ENCODE peak calls at places on chromosome X, in ten cellular contexts. One of them, this sample, is unnamed.

GRCh38 chrX:101009086-101009485 is 39.6 kb downstream of the ARL13A start:
- DNase-seq in mammary epithelial cell: no peak
- DNase-seq in tibial nerve: no peak
- DNase-seq in RWPE2: no peak
- DNase-seq in fibroblast of the aortic adventitia: peak; percentile 2
- DNase-seq in fibroblast of lung: peak; percentile 16
- DNase-seq in heart left ventricle: no peak
- DNase-seq in AG04450: no peak
- DNase-seq in fibroblast of mammary gland: peak; percentile 28
- DNase-seq in left ventricle myocardium inferior: no peak
- DNase-seq in this sample: peak; percentile 29

GRCh38 chrX:100643943-100644587 is at the start of gene SRPX2:
- DNase-seq in fibroblast of mammary gland: peak; percentile 92
- DNase-seq in fibroblast of lung: peak; percentile 91
- DNase-seq in tibial nerve: peak; percentile 60
- DNase-seq in left ventricle myocardium inferior: peak; percentile 21
- DNase-seq in RWPE2: peak; percentile 68
- DNase-seq in fibroblast of the aortic adventitia: peak; percentile 90
- DNase-seq in AG04450: peak; percentile 74
- DNase-seq in mammary epithelial cell: peak; percentile 80
- DNase-seq in heart left ventricle: peak; percentile 17
- DNase-seq in this sample: peak; percentile 81

GRCh38 chrX:97158270-97158669 is 274.6 kb downstream of the RPA4 start:
- DNase-seq in mammary epithelial cell: no peak
- DNase-seq in fibroblast of mammary gland: peak; percentile 14
- DNase-seq in fibroblast of the aortic adventitia: no peak
- DNase-seq in left ventricle myocardium inferior: no peak
- DNase-seq in fibroblast of lung: peak; percentile 5
- DNase-seq in RWPE2: no peak
- DNase-seq in tibial nerve: no peak
- DNase-seq in heart left ventricle: no peak
- DNase-seq in AG04450: no peak
- DNase-seq in this sample: no peak

GRCh38 chrX:129831486-129831885 is 12.2 kb downstream of the ZDHHC9 start:
- DNase-seq in mammary epithelial cell: no peak
- DNase-seq in fibroblast of the aortic adventitia: no peak
- DNase-seq in RWPE2: no peak
- DNase-seq in left ventricle myocardium inferior: peak; percentile 38
- DNase-seq in fibroblast of lung: no peak
- DNase-seq in heart left ventricle: peak; percentile 26
- DNase-seq in AG04450: no peak
- DNase-seq in fibroblast of mammary gland: no peak
- DNase-seq in tibial nerve: peak; percentile 19
- DNase-seq in this sample: peak; percentile 13

GRCh38 chrX:13272426-13272825 is 47.4 kb downstream of the ATXN3L start:
- DNase-seq in heart left ventricle: no peak
- DNase-seq in fibroblast of the aortic adventitia: no peak
- DNase-seq in fibroblast of lung: no peak
- DNase-seq in RWPE2: no peak
- DNase-seq in tibial nerve: no peak
- DNase-seq in mammary epithelial cell: no peak
- DNase-seq in AG04450: no peak
- DNase-seq in fibroblast of mammary gland: no peak
- DNase-seq in left ventricle myocardium inferior: no peak
- DNase-seq in this sample: no peak

GRCh38 chrX:45788941-45789348 is 588.3 kb upstream of the DIPK2B start:
- DNase-seq in tibial nerve: no peak
- DNase-seq in AG04450: no peak
- DNase-seq in RWPE2: peak; percentile 59
- DNase-seq in heart left ventricle: peak; percentile 62
- DNase-seq in fibroblast of the aortic adventitia: peak; percentile 55
- DNase-seq in left ventricle myocardium inferior: peak; percentile 31
- DNase-seq in fibroblast of lung: peak; percentile 77
- DNase-seq in fibroblast of mammary gland: peak; percentile 78
- DNase-seq in mammary epithelial cell: peak; percentile 45
- DNase-seq in this sample: peak; percentile 39

GRCh38 chrX:26783512-26784225 is 567.7 kb downstream of the MAGEB5 start:
- DNase-seq in mammary epithelial cell: peak; percentile 5
- DNase-seq in tibial nerve: no peak
- DNase-seq in fibroblast of lung: peak; percentile 2
- DNase-seq in AG04450: no peak
- DNase-seq in RWPE2: no peak
- DNase-seq in fibroblast of the aortic adventitia: peak; percentile 30
- DNase-seq in heart left ventricle: no peak
- DNase-seq in fibroblast of mammary gland: peak; percentile 27
- DNase-seq in left ventricle myocardium inferior: no peak
- DNase-seq in this sample: peak; percentile 8

GRCh38 chrX:24026403-24026801 is 584 bp downstream of the KLHL15 start:
- DNase-seq in heart left ventricle: no peak
- DNase-seq in AG04450: no peak
- DNase-seq in fibroblast of lung: no peak
- DNase-seq in tibial nerve: no peak
- DNase-seq in RWPE2: no peak
- DNase-seq in mammary epithelial cell: no peak
- DNase-seq in fibroblast of the aortic adventitia: peak; percentile 37
- DNase-seq in left ventricle myocardium inferior: no peak
- DNase-seq in fibroblast of mammary gland: peak; percentile 26
- DNase-seq in this sample: peak; percentile 37

GRCh38 chrX:74133156-74133796 is 170.7 kb upstream of the ZCCHC13 start:
- DNase-seq in tibial nerve: peak; percentile 17
- DNase-seq in fibroblast of lung: peak; percentile 64
- DNase-seq in mammary epithelial cell: peak; percentile 40
- DNase-seq in left ventricle myocardium inferior: no peak
- DNase-seq in AG04450: peak; percentile 18
- DNase-seq in RWPE2: no peak
- DNase-seq in fibroblast of mammary gland: peak; percentile 75
- DNase-seq in heart left ventricle: no peak
- DNase-seq in fibroblast of the aortic adventitia: peak; percentile 88
- DNase-seq in this sample: peak; percentile 28

GRCh38 chrX:151359931-151360871 is 36.8 kb upstream of the VMA21 start:
- DNase-seq in mammary epithelial cell: peak; percentile 2
- DNase-seq in tibial nerve: no peak
- DNase-seq in fibroblast of mammary gland: no peak
- DNase-seq in heart left ventricle: no peak
- DNase-seq in fibroblast of lung: no peak
- DNase-seq in AG04450: no peak
- DNase-seq in RWPE2: no peak
- DNase-seq in fibroblast of the aortic adventitia: peak; percentile 2
- DNase-seq in left ventricle myocardium inferior: no peak
- DNase-seq in this sample: no peak

GRCh38 chrX:119194631-119195030 is 41.5 kb upstream of the PGRMC1 start:
- DNase-seq in fibroblast of the aortic adventitia: peak; percentile 40
- DNase-seq in fibroblast of mammary gland: peak; percentile 58
- DNase-seq in mammary epithelial cell: no peak
- DNase-seq in tibial nerve: no peak
- DNase-seq in fibroblast of lung: peak; percentile 13
- DNase-seq in heart left ventricle: no peak
- DNase-seq in left ventricle myocardium inferior: no peak
- DNase-seq in RWPE2: no peak
- DNase-seq in AG04450: no peak
- DNase-seq in this sample: no peak

GRCh38 chrX:152642931-152643525 is 5.3 kb downstream of the GABRQ start:
- DNase-seq in fibroblast of lung: no peak
- DNase-seq in mammary epithelial cell: no peak
- DNase-seq in AG04450: no peak
- DNase-seq in left ventricle myocardium inferior: no peak
- DNase-seq in fibroblast of mammary gland: no peak
- DNase-seq in tibial nerve: no peak
- DNase-seq in RWPE2: no peak
- DNase-seq in fibroblast of the aortic adventitia: peak; percentile 2
- DNase-seq in heart left ventricle: no peak
- DNase-seq in this sample: peak; percentile 1

GRCh38 chrX:64398088-64398487 is 2.8 kb upstream of the MTMR8 start:
- DNase-seq in left ventricle myocardium inferior: no peak
- DNase-seq in tibial nerve: no peak
- DNase-seq in RWPE2: no peak
- DNase-seq in mammary epithelial cell: no peak
- DNase-seq in heart left ventricle: no peak
- DNase-seq in fibroblast of lung: no peak
- DNase-seq in fibroblast of the aortic adventitia: no peak
- DNase-seq in AG04450: no peak
- DNase-seq in fibroblast of mammary gland: no peak
- DNase-seq in this sample: no peak

GRCh38 chrX:153600032-153600373 is 1.1 kb upstream of the CCNQ start:
- DNase-seq in left ventricle myocardium inferior: no peak
- DNase-seq in AG04450: no peak
- DNase-seq in fibroblast of lung: no peak
- DNase-seq in heart left ventricle: no peak
- DNase-seq in tibial nerve: no peak
- DNase-seq in RWPE2: no peak
- DNase-seq in fibroblast of the aortic adventitia: peak; percentile 9
- DNase-seq in fibroblast of mammary gland: no peak
- DNase-seq in mammary epithelial cell: peak; percentile 12
- DNase-seq in this sample: peak; percentile 30

GRCh38 chrX:139831017-139831416 is 101.8 kb downstream of the ATP11C start:
- DNase-seq in AG04450: no peak
- DNase-seq in heart left ventricle: no peak
- DNase-seq in mammary epithelial cell: no peak
- DNase-seq in tibial nerve: no peak
- DNase-seq in left ventricle myocardium inferior: no peak
- DNase-seq in fibroblast of lung: no peak
- DNase-seq in RWPE2: no peak
- DNase-seq in fibroblast of the aortic adventitia: no peak
- DNase-seq in fibroblast of mammary gland: no peak
- DNase-seq in this sample: no peak

GRCh38 chrX:139834879-139835278 is 98.0 kb downstream of the ATP11C start:
- DNase-seq in tibial nerve: no peak
- DNase-seq in RWPE2: no peak
- DNase-seq in fibroblast of mammary gland: no peak
- DNase-seq in left ventricle myocardium inferior: no peak
- DNase-seq in heart left ventricle: no peak
- DNase-seq in fibroblast of the aortic adventitia: peak; percentile 36
- DNase-seq in AG04450: no peak
- DNase-seq in fibroblast of lung: no peak
- DNase-seq in mammary epithelial cell: no peak
- DNase-seq in this sample: no peak

GRCh38 chrX:139828830-139829229 is 104.0 kb downstream of the ATP11C start:
- DNase-seq in tibial nerve: no peak
- DNase-seq in fibroblast of mammary gland: no peak
- DNase-seq in heart left ventricle: no peak
- DNase-seq in fibroblast of lung: no peak
- DNase-seq in left ventricle myocardium inferior: no peak
- DNase-seq in mammary epithelial cell: no peak
- DNase-seq in fibroblast of the aortic adventitia: no peak
- DNase-seq in RWPE2: no peak
- DNase-seq in AG04450: no peak
- DNase-seq in this sample: no peak

GRCh38 chrX:139832728-139833309 is 100.0 kb downstream of the ATP11C start:
- DNase-seq in fibroblast of the aortic adventitia: peak; percentile 57
- DNase-seq in RWPE2: no peak
- DNase-seq in AG04450: no peak
- DNase-seq in left ventricle myocardium inferior: no peak
- DNase-seq in mammary epithelial cell: no peak
- DNase-seq in fibroblast of lung: no peak
- DNase-seq in heart left ventricle: no peak
- DNase-seq in tibial nerve: no peak
- DNase-seq in fibroblast of mammary gland: no peak
- DNase-seq in this sample: no peak

GRCh38 chrX:139831689-139832456 is 101.0 kb downstream of the ATP11C start:
- DNase-seq in fibroblast of mammary gland: peak; percentile 75
- DNase-seq in fibroblast of the aortic adventitia: peak; percentile 83
- DNase-seq in AG04450: peak; percentile 18
- DNase-seq in mammary epithelial cell: peak; percentile 15
- DNase-seq in fibroblast of lung: peak; percentile 59
- DNase-seq in left ventricle myocardium inferior: no peak
- DNase-seq in heart left ventricle: peak; percentile 13
- DNase-seq in tibial nerve: peak; percentile 33
- DNase-seq in RWPE2: no peak
- DNase-seq in this sample: peak; percentile 52
- TF ChIP-seq CTCF in fibroblast of mammary gland: no peak
- TF ChIP-seq CTCF in fibroblast of the aortic adventitia: peak; percentile 5
- TF ChIP-seq CTCF in AG04450: no peak
- TF ChIP-seq CTCF in mammary epithelial cell: no peak
- TF ChIP-seq CTCF in fibroblast of lung: peak; percentile 7
- TF ChIP-seq CTCF in left ventricle myocardium inferior: no peak
- TF ChIP-seq CTCF in heart left ventricle: no peak
- TF ChIP-seq CTCF in tibial nerve: no peak
- TF ChIP-seq CTCF in RWPE2: no peak
- TF ChIP-seq CTCF in this sample: no peak

GRCh38 chrX:8636442-8636841 is 95.5 kb downstream of the ANOS1 start:
- DNase-seq in fibroblast of the aortic adventitia: no peak
- DNase-seq in fibroblast of mammary gland: no peak
- DNase-seq in tibial nerve: no peak
- DNase-seq in heart left ventricle: no peak
- DNase-seq in left ventricle myocardium inferior: no peak
- DNase-seq in RWPE2: no peak
- DNase-seq in AG04450: no peak
- DNase-seq in fibroblast of lung: no peak
- DNase-seq in mammary epithelial cell: no peak
- DNase-seq in this sample: no peak
- H3K4me3 ChIP-seq in fibroblast of the aortic adventitia: no peak overlapping the region
- H3K4me3 ChIP-seq in fibroblast of mammary gland: no peak overlapping the region
- H3K4me3 ChIP-seq in tibial nerve: no peak overlapping the region
- H3K4me3 ChIP-seq in heart left ventricle: no peak overlapping the region
- H3K4me3 ChIP-seq in left ventricle myocardium inferior: no peak overlapping the region
- H3K4me3 ChIP-seq in RWPE2: no peak overlapping the region
- H3K4me3 ChIP-seq in AG04450: no peak overlapping the region
- H3K4me3 ChIP-seq in fibroblast of lung: no peak overlapping the region
- H3K4me3 ChIP-seq in mammary epithelial cell: no peak overlapping the region
- H3K4me3 ChIP-seq in this sample: no peak overlapping the region

DNA sequence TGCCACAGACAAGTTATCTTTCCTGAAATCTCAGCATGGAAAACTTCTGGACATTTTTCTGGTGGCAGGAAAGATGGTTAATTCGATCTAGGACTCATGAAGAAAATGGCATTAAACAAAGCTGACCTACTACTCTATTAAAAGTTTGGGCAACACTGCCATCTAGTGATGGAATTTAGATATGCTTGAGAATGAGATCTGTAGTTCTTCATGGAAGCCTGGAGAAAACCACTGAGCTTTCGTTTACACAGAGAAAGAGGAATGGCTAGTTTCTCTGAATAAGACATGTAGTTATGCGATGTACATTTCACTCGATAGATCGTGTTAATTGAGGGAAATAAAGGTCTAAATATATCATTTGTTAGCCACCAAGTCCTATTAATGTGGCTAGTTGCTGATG is 51.7 kb upstream of the CHRDL1 start:
- DNase-seq in tibial nerve: peak; percentile 75
- DNase-seq in mammary epithelial cell: peak; percentile 44
- DNase-seq in fibroblast of mammary gland: peak; percentile 75
- DNase-seq in left ventricle myocardium inferior: no peak
- DNase-seq in AG04450: peak; percentile 10
- DNase-seq in heart left ventricle: no peak
- DNase-seq in RWPE2: no peak
- DNase-seq in fibroblast of the aortic adventitia: peak; percentile 81
- DNase-seq in fibroblast of lung: peak; percentile 45
- DNase-seq in this sample: peak; percentile 77
- TF ChIP-seq CTCF in tibial nerve: peak; percentile 66
- TF ChIP-seq CTCF in mammary epithelial cell: peak; percentile 58
- TF ChIP-seq CTCF in fibroblast of mammary gland: peak; percentile 59
- TF ChIP-seq CTCF in left ventricle myocardium inferior: peak; percentile 63
- TF ChIP-seq CTCF in AG04450: peak; percentile 47
- TF ChIP-seq CTCF in heart left ventricle: peak; percentile 58
- TF ChIP-seq CTCF in RWPE2: peak; percentile 49
- TF ChIP-seq CTCF in fibroblast of the aortic adventitia: peak; percentile 60
- TF ChIP-seq CTCF in fibroblast of lung: peak; percentile 41
- TF ChIP-seq CTCF in this sample: no peak

DNA sequence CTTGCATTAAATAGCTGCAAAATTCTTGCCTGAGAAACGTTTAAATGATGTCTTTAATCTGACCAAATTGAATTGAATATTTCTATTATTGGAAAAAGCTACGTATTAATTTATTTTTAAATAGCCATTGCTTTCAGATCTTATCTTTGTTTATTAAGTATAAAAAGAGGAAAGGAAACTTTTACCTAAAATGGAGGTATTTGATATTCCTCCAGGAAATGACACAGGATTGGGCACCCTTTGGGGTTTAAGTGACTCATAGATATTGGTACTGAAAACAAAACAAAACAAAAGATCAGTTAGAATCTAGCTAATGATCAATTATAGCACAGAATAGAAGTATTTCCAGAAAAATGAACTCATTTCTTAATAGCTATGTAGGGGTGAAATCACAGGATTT is 34.1 kb downstream of the PLS3 start:
- DNase-seq in tibial nerve: no peak
- DNase-seq in fibroblast of mammary gland: no peak
- DNase-seq in left ventricle myocardium inferior: no peak
- DNase-seq in mammary epithelial cell: peak; percentile 32
- DNase-seq in fibroblast of the aortic adventitia: peak; percentile 42
- DNase-seq in AG04450: no peak
- DNase-seq in fibroblast of lung: peak; percentile 45
- DNase-seq in heart left ventricle: no peak
- DNase-seq in RWPE2: no peak
- DNase-seq in this sample: no peak
- H3K4me3 ChIP-seq in tibial nerve: no peak overlapping the region
- H3K4me3 ChIP-seq in fibroblast of mammary gland: peak overlapping the region; percentile 30
- H3K4me3 ChIP-seq in left ventricle myocardium inferior: peak overlapping the region; percentile 65
- H3K4me3 ChIP-seq in mammary epithelial cell: peak overlapping the region; percentile 94
- H3K4me3 ChIP-seq in fibroblast of the aortic adventitia: peak overlapping the region; percentile 54
- H3K4me3 ChIP-seq in AG04450: peak overlapping the region; percentile 48
- H3K4me3 ChIP-seq in fibroblast of lung: peak overlapping the region; percentile 57
- H3K4me3 ChIP-seq in heart left ventricle: peak overlapping the region; percentile 66
- H3K4me3 ChIP-seq in RWPE2: peak overlapping the region; percentile 43
- H3K4me3 ChIP-seq in this sample: no peak overlapping the region